ENCODE peak calls at places on chromosomes 16 and 17, in five cellular contexts. F, E, D, X and V are unnamed samples.

GRCh38 chr17:76601042-76601441 is 15.4 kb upstream of the ST6GALNAC2 start:
- DNase-seq in F (no peak), X (no peak), D (no peak), E (no peak), V (no peak)

GRCh38 chr17:82457071-82457789 is 1.3 kb upstream of the NARF start:
- DNase-seq in F (no peak), D (no peak), X (no peak), E (no peak), V (no peak)

GRCh38 chr16:1265090-1265630 is 9.3 kb downstream of the TPSD1 start:
- DNase-seq in D (no peak), E (no peak), X (no peak), F (no peak), V (no peak)

GRCh38 chr17:57762375-57762916 is 17.3 kb upstream of the CCDC182 start:
- DNase-seq in D (no peak), X (no peak), F (no peak), E (no peak), V (no peak)

GRCh38 chr17:32314636-32315035 is 27.3 kb downstream of the C17orf75 start:
- DNase-seq in X (no peak), D (no peak), E (no peak), F (no peak), V (no peak)

GRCh38 chr17:39739020-39739884 is 1.5 kb downstream of the GRB7 start:
- DNase-seq in D (no peak), E (peak), F (no peak), X (no peak), V (peak)

GRCh38 chr17:10798332-10798749 is 5.6 kb downstream of the TMEM238L start:
- DNase-seq in D (no peak), E (no peak), X (no peak), F (no peak), V (no peak)

GRCh38 chr16:8634991-8635736 is 13.7 kb downstream of the METTL22 start:
- DNase-seq in F (no peak), E (no peak), X (no peak), D (no peak), V (peak)

GRCh38 chr17:45404870-45405249 is 27.8 kb downstream of the ARHGAP27 start:
- DNase-seq in X (no peak), E (peak), F (no peak), D (no peak), V (no peak)

GRCh38 chr17:36463916-36464764 is 22.3 kb upstream of the ZNHIT3 start:
- DNase-seq in F (peak), X (peak), D (peak), E (peak), V (peak)
- TF ChIP-seq CTCF in F (no peak), X (no peak), D (no peak), E (no peak), V (no peak)

GRCh38 chr17:30203471-30203981 is 32.0 kb downstream of the SLC6A4 start:
- DNase-seq in X (no peak), F (no peak), E (no peak), D (no peak), V (no peak)
- H3K4me3 ChIP-seq in X (no peak), F (no peak), E (no peak), D (no peak), V (no peak)

GRCh38 chr16:3173892-3174617 is 13.9 kb upstream of the OR1F1 start:
- DNase-seq in D (no peak), E (no peak), F (no peak), X (peak), V (no peak)
- TF ChIP-seq CTCF in D (peak), E (no peak), F (no peak), X (peak), V (peak)

GRCh38 chr16:29897333-29897732 is 2.0 kb downstream of the SEZ6L2 start:
- DNase-seq in X (no peak), D (no peak), E (no peak), F (no peak), V (no peak)

GRCh38 chr16:29898135-29898534 is 1.2 kb downstream of the SEZ6L2 start:
- DNase-seq in E (no peak), F (no peak), D (no peak), X (no peak), V (no peak)

GRCh38 chr16:29899516-29900101 is at the start of gene SEZ6L2:
- DNase-seq in E (peak), D (peak), X (no peak), F (peak), V (peak)

GRCh38 chr16:29900102-29900887 is at the start of gene ASPHD1:
- DNase-seq in X (peak), E (peak), D (peak), F (peak), V (peak)

GRCh38 chr16:29898786-29899515 is 399 bp downstream of the SEZ6L2 start:
- DNase-seq in D (no peak), F (no peak), X (no peak), E (peak), V (no peak)
- H3K4me3 ChIP-seq in D (peak), F (no peak), X (no peak), E (peak), V (peak)

GRCh38 chr17:29102046-29102445 is 59.1 kb downstream of the PIPOX start:
- DNase-seq in X (no peak), E (no peak), F (no peak), D (no peak), V (no peak)
- TF ChIP-seq CTCF in X (no peak), E (no peak), F (no peak), D (no peak), V (no peak)